ENCODE peak calls at places on chromosomes 11 and 22, in ten cellular contexts. H is CD4-positive, CD25-positive, alpha-beta regulatory T cell; T is CD8-positive, alpha-beta T cell; C is fibroblast of lung; Q is prostate gland; Y is SK-N-SH; Z is body of pancreas; J is A549; M is effector memory CD4-positive, alpha-beta T cell; S is lung. P is an unnamed sample.

GRCh38 chr22:29072193-29072978 is 449 bp upstream of the KREMEN1 start:
- DNase-seq in C (peak; percentile 48), H (peak; percentile 80), J (peak; percentile 72), S (peak; percentile 93), Z (peak; percentile 99), Y (peak; percentile 99), Q (peak; percentile 96), M (peak; percentile 74), T (peak; percentile 75), P (no peak)

GRCh38 chr11:112318661-112319060 is 58.0 kb upstream of the PLET1 start:
- DNase-seq in H (no peak), J (no peak), C (no peak), Q (no peak), M (no peak), S (no peak), Y (no peak), T (no peak), Z (no peak), P (no peak)

GRCh38 chr22:27632451-27633295 is 168.9 kb downstream of the MN1 start:
- DNase-seq in M (no peak), Q (no peak), T (no peak), S (no peak), Z (peak; percentile 61), H (no peak), Y (peak; percentile 81), C (peak; percentile 42), J (no peak), P (no peak)

GRCh38 chr11:111403021-111403725 is 24.1 kb upstream of the POU2AF1 start:
- DNase-seq in Q (no peak), S (no peak), Y (no peak), J (no peak), C (no peak), H (no peak), T (no peak), M (no peak), Z (no peak), P (no peak)

GRCh38 chr11:76131142-76131541 is 75.2 kb downstream of the WNT11 start:
- DNase-seq in J (no peak), Q (no peak), Y (peak; percentile 50), C (no peak), T (no peak), M (no peak), S (no peak), H (no peak), Z (no peak), P (no peak)

GRCh38 chr11:132894598-132894997 is 637.7 kb downstream of the OPCML start:
- DNase-seq in Q (no peak), S (no peak), H (no peak), T (no peak), C (no peak), Y (no peak), J (no peak), Z (no peak), M (no peak), P (no peak)

GRCh38 chr22:30056015-30056414 is 24.2 kb upstream of the HORMAD2 start:
- DNase-seq in C (no peak), Q (no peak), H (no peak), T (no peak), S (no peak), Z (no peak), M (no peak), J (no peak), Y (no peak), P (no peak)

GRCh38 chr11:77672276-77672675 is 34.7 kb upstream of the CLNS1A start:
- DNase-seq in C (peak; percentile 95), Z (peak; percentile 67), Y (no peak), J (peak; percentile 63), S (no peak), M (no peak), H (no peak), Q (no peak), T (no peak), P (peak; percentile 90)

GRCh38 chr11:71125150-71125549 is 127.2 kb downstream of the SHANK2 start:
- DNase-seq in T (no peak), C (no peak), Y (no peak), Z (no peak), Q (no peak), H (no peak), J (no peak), M (no peak), S (no peak), P (no peak)

GRCh38 chr11:73659961-73660360 is 13.6 kb downstream of the PLEKHB1 start:
- DNase-seq in Q (no peak), M (no peak), T (no peak), J (no peak), H (no peak), Y (no peak), Z (no peak), S (no peak), C (no peak), P (no peak)

GRCh38 chr11:106670069-106670468 is 348.2 kb downstream of the GUCY1A2 start:
- DNase-seq in Y (no peak), M (no peak), J (no peak), Q (no peak), H (no peak), C (peak; percentile 73), Z (no peak), S (no peak), T (no peak), P (no peak)

GRCh38 chr11:44861829-44862545 is 88.7 kb downstream of the TP53I11 start:
- DNase-seq in S (peak; percentile 70), C (peak; percentile 99), Q (no peak), Y (no peak), Z (peak; percentile 42), M (peak; percentile 66), T (peak; percentile 83), H (peak; percentile 71), J (peak; percentile 94), P (peak; percentile 98)

GRCh38 chr22:36164621-36165020 is 4.1 kb upstream of the APOL3 start:
- DNase-seq in Z (no peak), T (no peak), C (no peak), Y (no peak), J (no peak), Q (no peak), M (no peak), S (no peak), H (no peak), P (no peak)

GRCh38 chr11:5036671-5037070 is 9.7 kb upstream of the OR52J3 start:
- DNase-seq in C (no peak), S (no peak), M (no peak), T (no peak), Y (no peak), Z (no peak), Q (no peak), J (no peak), H (no peak), P (no peak)

DNA sequence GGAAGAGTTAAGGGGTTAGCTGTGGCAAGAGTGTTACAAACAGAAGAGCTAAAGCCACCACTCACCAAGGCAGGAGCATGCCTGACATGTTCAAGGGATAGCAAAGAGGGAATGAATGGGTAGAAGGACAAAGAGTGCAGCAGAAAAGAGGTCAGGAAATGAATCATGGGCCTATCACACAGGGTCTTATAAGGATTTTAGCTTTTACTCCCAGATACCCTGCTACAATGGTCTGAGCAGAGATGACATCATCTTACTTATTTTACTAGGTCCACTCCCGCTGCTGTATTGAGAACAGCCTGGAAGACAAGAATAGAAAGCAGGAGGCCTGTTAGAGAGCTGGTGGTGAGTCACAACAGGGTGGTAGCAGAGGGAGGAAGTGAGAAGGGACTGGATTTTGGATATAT is 9.8 kb downstream of the TRAF6 start:
- DNase-seq in S (no peak), J (peak; percentile 66), C (peak; percentile 95), M (no peak), T (no peak), Y (no peak), H (no peak), Z (no peak), Q (no peak), P (peak; percentile 77)
- H3K4me3 ChIP-seq in S (no peak overlapping the region), J (no peak overlapping the region), C (no peak overlapping the region), M (no peak overlapping the region), T (no peak overlapping the region), Y (no peak overlapping the region), H (no peak overlapping the region), Z (no peak overlapping the region), Q (no peak overlapping the region), P (no peak overlapping the region)

GRCh38 chr11:68449951-68450350 is 10.6 kb upstream of the PPP6R3 start:
- DNase-seq in Y (no peak), C (no peak), S (no peak), J (no peak), H (no peak), Q (no peak), T (no peak), M (no peak), Z (no peak), P (no peak)
- H3K27ac ChIP-seq in Y (no peak overlapping the region), C (no peak overlapping the region), S (no peak overlapping the region), J (no peak overlapping the region), H (no peak overlapping the region), Q (no peak overlapping the region), T (no peak overlapping the region), M (no peak overlapping the region), Z (no peak overlapping the region), P (no peak overlapping the region)

DNA sequence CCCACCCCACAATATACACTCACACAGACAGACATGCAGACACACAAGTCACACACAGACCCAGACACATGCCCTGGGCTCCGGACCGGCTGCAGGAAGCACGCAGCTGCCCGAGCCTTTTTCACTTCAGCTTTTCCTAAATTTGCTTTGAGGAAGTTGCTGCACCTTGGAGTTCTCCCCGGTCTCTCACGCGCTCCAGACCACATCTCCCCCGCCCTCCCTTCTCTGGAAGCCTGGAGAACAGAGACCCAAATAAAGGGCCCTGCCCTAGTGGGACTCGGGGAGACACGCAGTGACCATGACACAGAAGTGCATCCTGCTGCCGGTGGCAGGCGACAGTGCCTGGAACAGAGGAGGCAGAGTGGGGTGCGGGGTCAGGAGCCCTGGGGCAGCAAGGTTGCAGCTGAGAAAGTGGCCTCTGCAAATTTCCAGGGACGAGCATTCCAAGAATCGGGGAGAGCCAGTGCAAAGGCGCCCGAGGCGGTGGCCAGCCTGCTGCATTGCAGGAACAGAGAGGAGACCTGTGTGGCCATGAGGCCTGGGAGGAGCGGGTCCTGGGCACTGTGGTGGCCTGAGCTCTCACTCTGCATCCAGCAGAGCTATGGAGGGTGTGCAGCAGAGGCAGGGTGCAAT is 19.1 kb downstream of the RPL3 start:
- DNase-seq in M (no peak), H (no peak), T (no peak), Q (no peak), J (no peak), S (no peak), Y (no peak), C (no peak), Z (no peak), P (no peak)
- H3K4me3 ChIP-seq in M (no peak overlapping the region), H (no peak overlapping the region), T (no peak overlapping the region), Q (no peak overlapping the region), J (no peak overlapping the region), S (no peak overlapping the region), Y (no peak overlapping the region), C (no peak overlapping the region), Z (no peak overlapping the region), P (no peak overlapping the region)

DNA sequence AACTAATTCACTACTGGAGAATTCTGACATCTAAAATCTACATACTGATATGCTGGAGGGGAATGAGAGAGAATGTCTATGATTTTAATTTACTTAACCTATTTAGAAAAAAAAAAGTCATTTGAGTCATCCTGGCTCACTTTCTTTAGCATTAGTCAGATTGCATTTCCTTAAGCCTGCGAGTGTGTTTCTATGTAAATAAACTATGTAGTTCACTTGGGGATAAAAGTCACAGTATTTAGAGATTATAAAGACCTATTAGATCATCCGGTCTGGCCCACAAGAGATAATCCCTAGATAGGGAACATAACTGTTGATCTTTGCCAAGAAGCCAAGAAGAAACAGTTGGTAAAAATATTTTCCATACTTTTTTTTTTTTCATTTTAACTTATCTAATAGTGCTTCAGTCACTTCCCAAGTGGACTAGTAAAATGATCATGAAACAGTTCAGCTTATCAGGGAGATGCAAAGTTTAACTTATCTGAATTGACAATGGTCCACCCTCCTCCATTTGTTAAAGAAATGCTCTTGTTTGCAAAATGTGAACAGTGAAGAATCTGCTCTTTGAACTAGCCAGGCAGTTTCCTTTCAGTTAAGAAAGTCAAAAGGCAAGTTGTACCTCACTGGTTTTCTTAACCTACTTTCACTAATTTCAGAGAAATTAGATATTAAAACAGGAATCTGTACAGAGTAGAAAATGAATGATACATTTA is 21.2 kb upstream of the BLID start:
- DNase-seq in Y (no peak), C (peak; percentile 97), Z (no peak), Q (no peak), M (no peak), H (no peak), J (peak; percentile 70), T (no peak), S (no peak), P (peak; percentile 76)
- H3K27ac ChIP-seq in Y (peak overlapping the region; percentile 98), C (peak overlapping the region; percentile 64), Z (no peak overlapping the region), Q (no peak overlapping the region), M (no peak overlapping the region), H (no peak overlapping the region), J (peak overlapping the region; percentile 83), T (no peak overlapping the region), S (no peak overlapping the region), P (no peak overlapping the region)